ENCODE peak calls at places on chromosomes 4 and X, in five cellular contexts. K, H, J, M and Q are unnamed samples.

GRCh38 chr4:38204317-38205060 is 244.3 kb downstream of the PTTG2 start:
- DNase-seq in K (no peak), H (no peak), J (no peak), M (no peak), Q (no peak)

GRCh38 chr4:112343330-112343729 is 46.2 kb downstream of the ALPK1 start:
- DNase-seq in K (no peak), H (no peak), J (no peak), M (no peak), Q (no peak)

GRCh38 chrX:71618303-71618721 is at the start of gene CXCR3:
- DNase-seq in K (no peak), H (peak), J (peak), M (no peak), Q (no peak)

GRCh38 chr4:52550186-52550585 is 108.9 kb downstream of the USP46 start:
- DNase-seq in K (no peak), H (no peak), J (no peak), M (no peak), Q (no peak)

GRCh38 chrX:10015711-10016515 is 48.8 kb downstream of the CLDN34 start:
- DNase-seq in K (peak), H (peak), J (peak), M (peak), Q (no peak)

GRCh38 chrX:107715331-107716044 is 60.1 kb downstream of the TSC22D3 start:
- DNase-seq in K (no peak), H (peak), J (no peak), M (no peak), Q (no peak)

GRCh38 chr4:10773010-10773409 is 88.4 kb upstream of the CLNK start:
- DNase-seq in K (no peak), H (no peak), J (no peak), M (no peak), Q (no peak)

GRCh38 chr4:17701882-17702281 is 79.5 kb downstream of the FAM184B start:
- DNase-seq in K (no peak), H (no peak), J (no peak), M (no peak), Q (no peak)

GRCh38 chrX:130682990-130683389 is 220.0 kb downstream of the ENOX2 start:
- DNase-seq in K (no peak), H (peak), J (no peak), M (no peak), Q (no peak)

GRCh38 chr4:107155366-107155765 is 119.3 kb upstream of the DKK2 start:
- DNase-seq in K (no peak), H (no peak), J (no peak), M (no peak), Q (no peak)

GRCh38 chr4:45350438-45350837 is 624.1 kb upstream of the GNPDA2 start:
- DNase-seq in K (no peak), H (peak), J (no peak), M (no peak), Q (no peak)

GRCh38 chrX:69387559-69388487 is 116.3 kb upstream of the NALF2 start:
- DNase-seq in K (peak), H (peak), J (peak), M (peak), Q (no peak)

GRCh38 chr4:187258651-187259401 is 535.2 kb upstream of the FAT1 start:
- DNase-seq in K (no peak), H (no peak), J (no peak), M (no peak), Q (no peak)

GRCh38 chrX:40083120-40083978 is 14.4 kb downstream of the BCOR start:
- DNase-seq in K (peak), H (peak), J (no peak), M (no peak), Q (no peak)

GRCh38 chrX:130426531-130426930 is 24.7 kb downstream of the RBMX2 start:
- DNase-seq in K (no peak), H (no peak), J (no peak), M (no peak), Q (no peak)

GRCh38 chrX:19046343-19047215 is 62.7 kb upstream of the PHKA2 start:
- DNase-seq in K (no peak), H (no peak), J (no peak), M (peak), Q (no peak)

GRCh38 chr4:52996261-52997131 is 134.4 kb downstream of the RASL11B start:
- DNase-seq in K (no peak), H (peak), J (peak), M (no peak), Q (no peak)

GRCh38 chr4:14528921-14529320 is 473.4 kb upstream of the CPEB2 start:
- DNase-seq in K (no peak), H (no peak), J (no peak), M (no peak), Q (no peak)

GRCh38 chr4:7041851-7042696 is 1.1 kb upstream of the TADA2B start:
- DNase-seq in K (peak), H (no peak), J (peak), M (no peak), Q (no peak)

GRCh38 chr4:76589872-76590846 is 155.1 kb downstream of the SHROOM3 start:
- DNase-seq in K (no peak), H (peak), J (peak), M (peak), Q (peak)

GRCh38 chrX:7709845-7710244 is 133.1 kb upstream of the VCX start:
- DNase-seq in K (no peak), H (no peak), J (no peak), M (no peak), Q (no peak)

GRCh38 chrX:154372612-154373022 is 1.8 kb downstream of the FLNA start:
- DNase-seq in K (no peak), H (no peak), J (no peak), M (peak), Q (no peak)

GRCh38 chr4:94036964-94037363 is 170.7 kb upstream of the SMARCAD1 start:
- DNase-seq in K (no peak), H (no peak), J (no peak), M (no peak), Q (no peak)

GRCh38 chr4:87270825-87271224 is 50.4 kb upstream of the KLHL8 start:
- DNase-seq in K (no peak), H (no peak), J (no peak), M (no peak), Q (no peak)

GRCh38 chr4:3871181-3871852 is 105.1 kb downstream of the ADRA2C start:
- DNase-seq in K (peak), H (peak), J (no peak), M (no peak), Q (no peak)
- H3K4me3 ChIP-seq in K (no peak), H (peak), J (no peak), M (no peak), Q (no peak)

GRCh38 chr4:72569719-72570235 is 756 bp upstream of the ADAMTS3 start:
- DNase-seq in K (no peak), H (no peak), J (no peak), M (no peak), Q (no peak)

GRCh38 chr4:72571337-72571736 is 2.3 kb upstream of the ADAMTS3 start:
- DNase-seq in K (no peak), H (no peak), J (no peak), M (no peak), Q (no peak)

GRCh38 chr4:72567821-72568620 is 1.0 kb downstream of the ADAMTS3 start:
- DNase-seq in K (peak), H (peak), J (peak), M (peak), Q (peak)

GRCh38 chr4:72567036-72567435 is 2.0 kb downstream of the ADAMTS3 start:
- DNase-seq in K (no peak), H (no peak), J (no peak), M (no peak), Q (no peak)

DNA sequence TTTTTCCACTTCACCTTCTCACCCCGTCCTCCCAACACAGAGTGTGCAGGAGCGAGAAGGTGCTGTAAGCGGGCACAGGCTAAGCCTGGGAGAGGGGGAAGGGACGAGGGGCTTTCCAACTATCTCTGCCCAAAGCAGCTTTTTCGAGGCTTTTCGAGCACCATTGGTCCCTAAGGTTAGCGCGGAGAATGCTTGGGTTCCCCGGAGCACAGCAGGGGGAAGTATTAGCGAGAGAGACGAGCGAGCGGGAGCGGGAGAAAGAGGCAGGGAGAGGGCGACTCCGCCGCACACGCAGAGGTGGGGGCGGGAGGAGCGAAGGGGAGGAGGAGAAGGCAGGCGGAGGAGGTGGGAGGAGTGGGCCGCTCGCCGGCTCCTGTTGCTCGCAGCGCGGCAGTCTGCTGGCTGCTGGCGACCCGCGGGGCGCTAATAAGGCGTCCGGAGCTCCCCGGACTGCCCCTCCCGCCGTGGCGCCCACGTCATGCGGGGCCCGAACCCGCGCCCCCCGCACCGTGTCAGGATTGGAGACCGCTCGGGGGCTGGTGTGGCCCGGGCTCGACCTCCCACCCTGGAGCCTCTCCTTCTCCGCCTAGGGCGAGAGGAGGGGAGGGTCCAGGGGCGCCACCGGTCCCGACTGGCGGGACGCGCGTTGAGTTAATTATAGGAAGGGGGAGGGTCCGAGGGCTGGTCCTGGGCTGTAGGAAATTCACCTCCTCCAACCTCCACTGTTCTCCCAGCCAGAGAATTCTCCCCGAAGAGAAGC is at the start of gene ADAMTS3:
- DNase-seq in K (peak), H (peak), J (peak), M (peak), Q (no peak)
- TF ChIP-seq CTCF in K (peak), H (no peak), J (no peak), M (no peak), Q (peak)

GRCh38 chrX:43974076-43974475 is 886 bp upstream of the NDP start:
- DNase-seq in K (no peak), H (no peak), J (no peak), M (no peak), Q (no peak)
- H3K4me3 ChIP-seq in K (no peak), H (no peak), J (no peak), M (no peak), Q (no peak)

GRCh38 chr4:56892686-56893085 is 15.0 kb upstream of the REST start:
- DNase-seq in K (no peak), H (no peak), J (no peak), M (no peak), Q (no peak)
- TF ChIP-seq CTCF in K (no peak), H (no peak), J (no peak), M (no peak), Q (no peak)

DNA sequence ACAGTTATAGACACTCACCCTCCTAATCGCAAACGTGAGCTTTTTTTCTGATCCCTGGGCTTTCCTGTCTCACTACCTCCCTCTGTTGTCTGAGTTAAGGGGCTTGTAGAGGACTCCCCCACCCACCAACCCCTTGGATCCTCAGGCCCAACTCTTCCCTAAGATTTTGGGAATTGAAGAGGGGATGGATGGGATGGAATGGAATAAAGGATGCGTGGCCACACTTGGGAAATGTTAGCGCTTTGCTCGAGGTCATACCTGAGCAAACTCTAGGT is 1.5 kb downstream of the CNKSR2 start:
- DNase-seq in K (no peak), H (no peak), J (no peak), M (peak), Q (no peak)
- H3K4me3 ChIP-seq in K (no peak), H (peak), J (no peak), M (peak), Q (no peak)

DNA sequence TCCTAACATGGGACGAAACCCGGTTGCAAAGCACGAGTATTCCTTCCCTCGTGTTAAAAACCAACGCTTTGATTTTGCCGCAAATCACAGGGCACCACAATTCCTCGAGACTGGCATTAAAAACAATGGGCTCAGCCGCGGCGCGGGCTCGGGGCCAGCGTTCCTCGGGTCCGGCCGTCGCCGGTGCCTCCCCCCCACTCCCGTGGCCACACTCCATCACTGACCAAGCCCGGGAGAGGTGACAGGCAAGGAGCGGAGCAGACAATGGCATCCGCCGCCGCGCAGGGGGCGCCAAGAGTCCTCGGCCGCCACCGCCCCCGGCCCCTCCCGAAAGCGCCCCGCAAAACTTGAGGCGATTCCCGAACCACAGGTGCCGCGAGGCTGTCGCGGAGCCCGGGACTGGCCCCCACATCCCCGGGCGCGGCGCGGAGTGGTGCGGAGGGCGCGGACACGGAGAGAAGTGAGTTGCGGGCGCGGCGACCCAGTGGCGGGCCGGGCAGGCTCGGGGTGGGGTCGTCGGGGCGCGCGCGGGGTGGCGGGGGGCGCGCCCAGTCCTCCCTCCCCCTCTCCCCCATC is 445 bp downstream of the AP1S2 start:
- DNase-seq in K (peak), H (peak), J (peak), M (peak), Q (no peak)
- TF ChIP-seq CTCF in K (no peak), H (peak), J (peak), M (no peak), Q (no peak)

GRCh38 chrX:41116948-41117347 is 31.7 kb downstream of the USP9X start:
- DNase-seq in K (no peak), H (no peak), J (no peak), M (no peak), Q (no peak)

GRCh38 chrX:41108007-41108683 is 22.9 kb downstream of the USP9X start:
- DNase-seq in K (no peak), H (no peak), J (no peak), M (no peak), Q (no peak)

GRCh38 chrX:41108684-41109205 is 23.5 kb downstream of the USP9X start:
- DNase-seq in K (no peak), H (no peak), J (no peak), M (no peak), Q (no peak)

GRCh38 chrX:41110801-41111625 is 25.8 kb downstream of the USP9X start:
- DNase-seq in K (no peak), H (peak), J (no peak), M (no peak), Q (no peak)
- H3K4me3 ChIP-seq in K (no peak), H (no peak), J (no peak), M (no peak), Q (no peak)

GRCh38 chr4:1604706-1605205 is 79.4 kb downstream of the FAM53A start:
- DNase-seq in K (no peak), H (no peak), J (peak), M (no peak), Q (no peak)
- TF ChIP-seq CTCF in K (peak), H (no peak), J (peak), M (no peak), Q (no peak)